ENCODE peak calls at places on chromosomes 11 and 22, in ten cellular contexts. O is BJ; R is GM23338; Y is lower lobe of right lung; B is tibial artery; W is GM06990; L is pancreas; H is effector memory CD4-positive, alpha-beta T cell; N is psoas muscle; I is mucosa of descending colon. D is an unnamed sample.

GRCh38 chr11:116730241-116730561 is 42.6 kb downstream of the BUD13 start:
- DNase-seq in O (no peak), W (no peak), Y (no peak), L (no peak), R (no peak), I (no peak), H (no peak), N (no peak), B (no peak), D (no peak)

GRCh38 chr11:11391796-11392195 is 38.7 kb upstream of the CSNK2A3 start:
- DNase-seq in N (no peak), I (peak), H (no peak), O (peak), B (no peak), Y (no peak), W (no peak), R (no peak), L (no peak), D (no peak)

GRCh38 chr11:2954263-2954662 is 25.0 kb upstream of the PHLDA2 start:
- DNase-seq in H (no peak), R (no peak), Y (no peak), W (no peak), L (no peak), I (no peak), O (no peak), N (no peak), B (no peak), D (no peak)

GRCh38 chr11:127627629-127628462 is 627.3 kb upstream of the KIRREL3 start:
- DNase-seq in W (no peak), H (no peak), B (no peak), R (no peak), N (no peak), O (no peak), I (peak), Y (no peak), L (peak), D (no peak)

GRCh38 chr11:61334434-61335354 is 1.7 kb downstream of the TKFC start:
- DNase-seq in L (no peak), R (no peak), H (no peak), W (no peak), I (no peak), Y (no peak), O (no peak), N (no peak), B (no peak), D (no peak)

GRCh38 chr11:131666617-131667016 is 296.2 kb downstream of the NTM start:
- DNase-seq in I (no peak), W (no peak), B (no peak), O (peak), H (no peak), R (no peak), N (no peak), L (no peak), Y (no peak), D (no peak)

GRCh38 chr11:111833524-111833923 is 37.9 kb downstream of the ALG9 start:
- DNase-seq in R (peak), N (no peak), B (no peak), H (no peak), O (no peak), I (no peak), Y (no peak), L (no peak), W (no peak), D (no peak)

GRCh38 chr11:45899448-45900174 is 7.5 kb downstream of the FREY1 start:
- DNase-seq in L (peak), R (peak), N (peak), B (peak), W (peak), Y (peak), O (peak), H (peak), I (peak), D (peak)

GRCh38 chr11:14249121-14249963 is 109.6 kb downstream of the RRAS2 start:
- DNase-seq in H (peak), O (no peak), L (peak), N (peak), Y (peak), R (peak), W (no peak), I (peak), B (peak), D (peak)

GRCh38 chr22:41563051-41563711 is 2.4 kb downstream of the CSDC2 start:
- DNase-seq in H (no peak), O (peak), N (no peak), L (no peak), I (peak), Y (no peak), B (peak), R (peak), W (no peak), D (no peak)

GRCh38 chr11:83818349-83818748 is 532.2 kb upstream of the CCDC90B start:
- DNase-seq in R (no peak), Y (no peak), I (no peak), H (no peak), L (no peak), N (no peak), O (no peak), B (no peak), W (no peak), D (no peak)

GRCh38 chr11:92384807-92385206 is 160.2 kb downstream of the FAT3 start:
- DNase-seq in B (no peak), L (no peak), I (no peak), Y (no peak), R (no peak), W (no peak), O (no peak), N (no peak), H (no peak), D (no peak)

GRCh38 chr11:92386577-92386976 is 162.0 kb downstream of the FAT3 start:
- DNase-seq in L (no peak), W (no peak), N (no peak), Y (no peak), R (no peak), H (no peak), B (no peak), I (no peak), O (no peak), D (no peak)

GRCh38 chr11:92383430-92383829 is 158.8 kb downstream of the FAT3 start:
- DNase-seq in H (no peak), W (no peak), O (peak), R (no peak), B (peak), Y (no peak), N (no peak), L (no peak), I (no peak), D (no peak)

GRCh38 chr11:92382311-92382710 is 157.7 kb downstream of the FAT3 start:
- DNase-seq in N (no peak), L (no peak), I (no peak), O (no peak), B (no peak), H (no peak), Y (no peak), R (peak), W (no peak), D (no peak)

GRCh38 chr11:92384316-92384715 is 159.7 kb downstream of the FAT3 start:
- DNase-seq in R (no peak), O (peak), B (no peak), I (no peak), L (no peak), H (no peak), Y (no peak), W (no peak), N (no peak), D (no peak)
- H3K4me3 ChIP-seq in R (no peak), O (no peak), B (no peak), I (no peak), L (no peak), H (no peak), Y (no peak), W (no peak), N (no peak), D (no peak)

DNA sequence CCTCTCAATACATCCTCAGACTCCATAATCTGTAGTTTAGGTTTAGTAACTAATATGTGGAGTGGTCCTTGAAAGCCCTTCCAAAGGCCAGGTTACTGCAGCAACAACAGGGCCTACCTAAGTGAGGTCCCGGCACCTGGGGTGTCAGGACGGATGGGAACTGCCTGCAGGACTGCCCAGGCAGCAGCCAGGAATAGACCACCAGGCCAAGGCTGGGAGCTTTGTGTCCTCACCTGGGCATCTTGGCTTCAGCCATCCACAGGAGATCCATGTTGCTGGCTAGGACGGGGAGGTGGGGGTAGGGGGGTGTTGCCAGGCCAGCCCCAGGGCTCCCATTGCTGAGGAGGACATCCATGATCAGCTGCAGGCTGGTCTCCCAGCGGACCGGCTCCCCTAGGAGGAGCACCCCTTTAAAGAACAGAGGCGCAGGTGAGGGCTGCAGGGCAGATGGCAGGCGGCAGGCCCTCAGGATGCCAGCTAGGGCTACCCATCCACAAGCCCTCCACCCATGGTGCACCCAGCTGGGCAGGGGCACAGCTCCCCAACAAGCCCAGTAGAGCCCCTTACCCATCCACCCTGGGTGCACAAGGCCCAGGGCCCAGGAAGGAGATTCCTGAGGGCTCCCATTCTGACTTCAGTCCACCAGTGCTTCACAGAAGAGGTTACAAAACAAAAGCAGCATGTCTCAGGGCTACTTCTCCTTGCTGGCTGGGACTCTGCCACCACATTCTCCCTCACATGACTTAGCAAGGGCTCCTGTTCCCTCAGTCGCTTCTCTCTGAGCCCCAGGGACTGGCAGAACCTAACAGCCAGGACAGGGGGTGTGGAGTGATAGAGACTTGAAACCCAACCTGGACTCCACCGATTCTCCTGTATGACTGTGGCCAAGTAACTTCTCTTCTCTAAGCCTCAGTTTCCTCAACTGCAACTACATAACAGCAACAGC is 18.0 kb downstream of the HDHD5 start:
- DNase-seq in L (no peak), O (no peak), R (no peak), I (no peak), B (no peak), N (no peak), H (no peak), W (no peak), Y (no peak), D (no peak)
- H3K4me3 ChIP-seq in L (no peak), O (no peak), R (no peak), I (no peak), B (no peak), N (no peak), H (no peak), W (no peak), Y (no peak), D (no peak)

DNA sequence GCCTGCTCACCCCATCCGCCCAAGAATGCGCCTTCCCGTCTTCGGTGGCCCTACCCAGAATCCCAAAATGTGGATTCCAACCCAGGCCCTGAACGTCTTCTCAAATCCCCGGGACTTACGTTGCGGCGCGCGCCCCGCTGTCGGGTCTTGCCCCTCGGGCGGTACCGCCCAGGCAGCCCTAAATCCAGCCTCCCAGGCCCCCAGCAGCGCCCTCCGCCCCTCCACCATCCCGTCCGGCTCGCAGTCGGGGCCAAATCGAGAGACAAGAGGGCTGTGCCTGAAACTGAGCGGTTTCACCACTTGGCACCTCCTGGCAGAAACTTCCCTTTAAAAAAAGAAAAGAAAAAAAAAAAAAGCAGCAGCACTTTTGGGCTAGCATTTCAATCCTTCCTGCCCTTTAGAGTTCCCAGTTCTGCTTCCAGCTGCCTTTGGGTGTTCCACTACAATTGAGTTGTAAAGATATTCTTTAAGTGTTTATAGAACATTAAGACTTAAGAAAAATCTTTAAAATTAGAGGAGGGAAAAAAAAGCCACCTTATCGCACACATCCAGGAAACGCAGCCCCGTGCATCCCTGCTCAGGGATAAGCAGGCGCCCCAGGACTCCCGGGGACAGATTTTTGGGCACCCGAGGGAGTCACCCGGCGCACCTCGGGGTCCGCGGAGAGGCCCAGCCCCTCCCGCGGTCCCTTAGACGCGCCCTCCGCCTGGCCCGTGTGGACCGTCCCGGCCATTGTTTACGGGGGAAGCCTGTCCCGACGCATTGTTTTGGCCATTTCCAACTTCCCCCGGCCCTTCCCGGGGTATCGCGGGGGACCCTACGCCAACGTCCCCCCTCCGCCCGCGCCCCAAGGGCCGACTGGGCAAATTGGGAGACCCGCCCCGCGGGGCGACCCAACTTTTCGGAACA is 57.6 kb downstream of the KCNJ4 start:
- DNase-seq in O (no peak), H (no peak), B (peak), R (peak), L (peak), Y (peak), I (peak), N (no peak), W (peak), D (no peak)
- H3K4me3 ChIP-seq in O (peak), H (peak), B (peak), R (peak), L (peak), Y (peak), I (peak), N (peak), W (peak), D (peak)

GRCh38 chr22:44330188-44330726 is 17.5 kb upstream of the SHISAL1 start:
- DNase-seq in W (no peak), R (no peak), L (no peak), N (no peak), H (no peak), I (no peak), Y (no peak), B (no peak), O (no peak), D (no peak)
- H3K4me3 ChIP-seq in W (no peak), R (peak), L (no peak), N (no peak), H (no peak), I (no peak), Y (no peak), B (no peak), O (no peak), D (no peak)

GRCh38 chr22:46761017-46761416 is 1.4 kb upstream of the TBC1D22A start:
- DNase-seq in N (no peak), B (no peak), O (no peak), R (no peak), W (no peak), I (no peak), L (no peak), Y (peak), H (no peak), D (no peak)
- H3K4me3 ChIP-seq in N (peak), B (peak), O (peak), R (peak), W (peak), I (no peak), L (no peak), Y (no peak), H (no peak), D (no peak)

GRCh38 chr11:47242596-47243192 is 5.9 kb downstream of the ACP2 start:
- DNase-seq in L (no peak), O (no peak), N (peak), H (no peak), I (no peak), Y (no peak), B (no peak), W (no peak), R (no peak), D (no peak)

GRCh38 chr11:47239889-47240288 is 8.7 kb downstream of the ACP2 start:
- DNase-seq in R (no peak), N (no peak), B (peak), Y (no peak), O (no peak), L (no peak), H (no peak), W (no peak), I (no peak), D (no peak)

GRCh38 chr11:47243454-47243853 is 5.2 kb downstream of the ACP2 start:
- DNase-seq in N (no peak), H (no peak), Y (peak), B (no peak), R (no peak), L (no peak), I (no peak), O (no peak), W (no peak), D (no peak)

GRCh38 chr11:47244664-47245350 is 3.8 kb downstream of the ACP2 start:
- DNase-seq in L (no peak), H (no peak), R (no peak), B (no peak), I (no peak), W (no peak), N (peak), O (no peak), Y (no peak), D (no peak)

DNA sequence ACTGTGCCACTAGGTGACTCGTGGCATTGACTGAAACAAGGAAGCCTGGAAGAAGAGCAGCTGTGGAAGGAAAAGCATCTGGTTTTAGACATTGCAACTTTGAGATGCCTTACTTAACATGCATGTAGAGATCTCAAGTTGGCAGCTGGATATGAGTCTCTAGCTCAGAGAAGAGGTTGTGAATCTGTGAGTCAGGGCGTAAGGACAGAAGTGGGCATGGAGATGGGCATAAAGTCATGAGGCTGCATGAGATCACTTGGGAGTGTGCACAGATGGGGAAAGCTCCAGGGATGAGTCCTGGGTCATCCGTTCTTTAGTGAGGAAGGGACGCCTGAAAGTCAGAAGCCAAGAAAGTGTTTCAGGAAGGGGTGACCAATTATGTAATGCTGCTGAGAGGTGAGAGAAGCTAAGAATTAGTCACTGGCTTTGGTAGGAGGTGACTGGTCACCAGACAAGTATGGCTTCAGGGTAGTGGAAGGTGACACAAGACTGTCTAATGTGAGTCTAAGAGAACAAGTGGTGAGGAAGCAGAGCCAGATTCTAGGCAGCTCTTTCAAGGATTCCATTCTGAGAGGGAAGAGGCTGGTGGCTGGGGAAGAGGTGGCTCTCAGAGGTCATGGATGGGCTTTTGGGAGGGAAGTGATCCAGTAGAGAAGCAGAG is 6.7 kb downstream of the ACP2 start:
- DNase-seq in N (no peak), L (no peak), R (no peak), O (no peak), B (no peak), I (no peak), H (no peak), W (no peak), Y (no peak), D (no peak)
- H3K4me3 ChIP-seq in N (no peak), L (no peak), R (no peak), O (no peak), B (no peak), I (no peak), H (no peak), W (no peak), Y (no peak), D (no peak)

D was measured in Jurkat, Clone E6-1.